ENCODE peak calls at places on chromosomes 4 and X, in seven cellular contexts. One of them, this sample, is unnamed.

GRCh38 chr4:3397128-3397527 is 44.6 kb upstream of the HGFAC start:
- DNase-seq in SHP77: no peak
- DNase-seq in foreskin fibroblast: no peak
- DNase-seq in AG09319: no peak
- DNase-seq in stimulated activated CD8-positive, alpha-beta memory T cell treated with anti-CD3 and anti-CD28 coated beads, Interleukin-7, amount 100 ng/mL, for 1 hour: no peak
- DNase-seq in T-helper 9 cell: no peak
- DNase-seq in neural crest cell: no peak
- DNase-seq in this sample: no peak

GRCh38 chr4:67909910-67910905 is 26.4 kb upstream of the TMPRSS11D start:
- DNase-seq in SHP77: no peak
- DNase-seq in foreskin fibroblast: no peak
- DNase-seq in AG09319: no peak
- DNase-seq in stimulated activated CD8-positive, alpha-beta memory T cell treated with anti-CD3 and anti-CD28 coated beads, Interleukin-7, amount 100 ng/mL, for 1 hour: no peak
- DNase-seq in T-helper 9 cell: no peak
- DNase-seq in neural crest cell: no peak
- DNase-seq in this sample: no peak

GRCh38 chrX:151488677-151489076 is 74.8 kb upstream of the PASD1 start:
- DNase-seq in SHP77: peak; percentile 9
- DNase-seq in foreskin fibroblast: no peak
- DNase-seq in AG09319: no peak
- DNase-seq in stimulated activated CD8-positive, alpha-beta memory T cell treated with anti-CD3 and anti-CD28 coated beads, Interleukin-7, amount 100 ng/mL, for 1 hour: no peak
- DNase-seq in T-helper 9 cell: no peak
- DNase-seq in neural crest cell: no peak
- DNase-seq in this sample: peak; percentile 2

GRCh38 chrX:37361596-37361995 is 12.4 kb downstream of the PRRG1 start:
- DNase-seq in SHP77: no peak
- DNase-seq in foreskin fibroblast: no peak
- DNase-seq in AG09319: no peak
- DNase-seq in stimulated activated CD8-positive, alpha-beta memory T cell treated with anti-CD3 and anti-CD28 coated beads, Interleukin-7, amount 100 ng/mL, for 1 hour: no peak
- DNase-seq in T-helper 9 cell: no peak
- DNase-seq in neural crest cell: no peak
- DNase-seq in this sample: no peak

GRCh38 chr4:165301833-165302232 is 25.6 kb upstream of the MSMO1 start:
- DNase-seq in SHP77: no peak
- DNase-seq in foreskin fibroblast: no peak
- DNase-seq in AG09319: no peak
- DNase-seq in stimulated activated CD8-positive, alpha-beta memory T cell treated with anti-CD3 and anti-CD28 coated beads, Interleukin-7, amount 100 ng/mL, for 1 hour: no peak
- DNase-seq in T-helper 9 cell: no peak
- DNase-seq in neural crest cell: no peak
- DNase-seq in this sample: no peak

GRCh38 chrX:41005445-41005992 is 79.7 kb upstream of the USP9X start:
- DNase-seq in SHP77: no peak
- DNase-seq in foreskin fibroblast: no peak
- DNase-seq in AG09319: no peak
- DNase-seq in stimulated activated CD8-positive, alpha-beta memory T cell treated with anti-CD3 and anti-CD28 coated beads, Interleukin-7, amount 100 ng/mL, for 1 hour: no peak
- DNase-seq in T-helper 9 cell: no peak
- DNase-seq in neural crest cell: no peak
- DNase-seq in this sample: no peak

GRCh38 chr4:6658635-6659075 is 18.2 kb downstream of the MRFAP1 start:
- DNase-seq in SHP77: no peak
- DNase-seq in foreskin fibroblast: peak; percentile 45
- DNase-seq in AG09319: no peak
- DNase-seq in stimulated activated CD8-positive, alpha-beta memory T cell treated with anti-CD3 and anti-CD28 coated beads, Interleukin-7, amount 100 ng/mL, for 1 hour: peak; percentile 25
- DNase-seq in T-helper 9 cell: peak; percentile 47
- DNase-seq in neural crest cell: no peak
- DNase-seq in this sample: no peak

GRCh38 chrX:108420481-108420880 is 17.7 kb downstream of the COL4A6 start:
- DNase-seq in SHP77: no peak
- DNase-seq in foreskin fibroblast: no peak
- DNase-seq in AG09319: no peak
- DNase-seq in stimulated activated CD8-positive, alpha-beta memory T cell treated with anti-CD3 and anti-CD28 coated beads, Interleukin-7, amount 100 ng/mL, for 1 hour: no peak
- DNase-seq in T-helper 9 cell: no peak
- DNase-seq in neural crest cell: no peak
- DNase-seq in this sample: peak; percentile 58

GRCh38 chr4:48949086-48949485 is 37.0 kb upstream of the CWH43 start:
- DNase-seq in SHP77: no peak
- DNase-seq in foreskin fibroblast: no peak
- DNase-seq in AG09319: no peak
- DNase-seq in stimulated activated CD8-positive, alpha-beta memory T cell treated with anti-CD3 and anti-CD28 coated beads, Interleukin-7, amount 100 ng/mL, for 1 hour: no peak
- DNase-seq in T-helper 9 cell: no peak
- DNase-seq in neural crest cell: no peak
- DNase-seq in this sample: no peak

GRCh38 chr4:151808120-151808529 is 47.3 kb upstream of the GATB start:
- DNase-seq in SHP77: no peak
- DNase-seq in foreskin fibroblast: peak; percentile 48
- DNase-seq in AG09319: no peak
- DNase-seq in stimulated activated CD8-positive, alpha-beta memory T cell treated with anti-CD3 and anti-CD28 coated beads, Interleukin-7, amount 100 ng/mL, for 1 hour: no peak
- DNase-seq in T-helper 9 cell: no peak
- DNase-seq in neural crest cell: no peak
- DNase-seq in this sample: no peak

GRCh38 chrX:110665636-110666035 is 130.0 kb downstream of the CHRDL1 start:
- DNase-seq in SHP77: peak; percentile 12
- DNase-seq in foreskin fibroblast: peak; percentile 10
- DNase-seq in AG09319: peak; percentile 3
- DNase-seq in stimulated activated CD8-positive, alpha-beta memory T cell treated with anti-CD3 and anti-CD28 coated beads, Interleukin-7, amount 100 ng/mL, for 1 hour: no peak
- DNase-seq in T-helper 9 cell: no peak
- DNase-seq in neural crest cell: peak; percentile 41
- DNase-seq in this sample: no peak

GRCh38 chrX:75295641-75296040 is 21.8 kb downstream of the UPRT start:
- DNase-seq in SHP77: no peak
- DNase-seq in foreskin fibroblast: no peak
- DNase-seq in AG09319: no peak
- DNase-seq in stimulated activated CD8-positive, alpha-beta memory T cell treated with anti-CD3 and anti-CD28 coated beads, Interleukin-7, amount 100 ng/mL, for 1 hour: no peak
- DNase-seq in T-helper 9 cell: no peak
- DNase-seq in neural crest cell: no peak
- DNase-seq in this sample: no peak

GRCh38 chr4:43456383-43456782 is 563.9 kb downstream of the GRXCR1 start:
- DNase-seq in SHP77: no peak
- DNase-seq in foreskin fibroblast: peak; percentile 2
- DNase-seq in AG09319: peak; percentile 16
- DNase-seq in stimulated activated CD8-positive, alpha-beta memory T cell treated with anti-CD3 and anti-CD28 coated beads, Interleukin-7, amount 100 ng/mL, for 1 hour: no peak
- DNase-seq in T-helper 9 cell: no peak
- DNase-seq in neural crest cell: no peak
- DNase-seq in this sample: no peak

GRCh38 chrX:95754411-95754810 is 930.2 kb upstream of the DIAPH2 start:
- DNase-seq in SHP77: no peak
- DNase-seq in foreskin fibroblast: no peak
- DNase-seq in AG09319: no peak
- DNase-seq in stimulated activated CD8-positive, alpha-beta memory T cell treated with anti-CD3 and anti-CD28 coated beads, Interleukin-7, amount 100 ng/mL, for 1 hour: no peak
- DNase-seq in T-helper 9 cell: no peak
- DNase-seq in neural crest cell: no peak
- DNase-seq in this sample: no peak

GRCh38 chr4:22921891-22922290 is 229.2 kb downstream of the GBA3 start:
- DNase-seq in SHP77: no peak
- DNase-seq in foreskin fibroblast: no peak
- DNase-seq in AG09319: no peak
- DNase-seq in stimulated activated CD8-positive, alpha-beta memory T cell treated with anti-CD3 and anti-CD28 coated beads, Interleukin-7, amount 100 ng/mL, for 1 hour: no peak
- DNase-seq in T-helper 9 cell: no peak
- DNase-seq in neural crest cell: no peak
- DNase-seq in this sample: no peak

GRCh38 chr4:7041246-7041645 is 1.9 kb upstream of the TADA2B start:
- DNase-seq in SHP77: no peak
- DNase-seq in foreskin fibroblast: no peak
- DNase-seq in AG09319: no peak
- DNase-seq in stimulated activated CD8-positive, alpha-beta memory T cell treated with anti-CD3 and anti-CD28 coated beads, Interleukin-7, amount 100 ng/mL, for 1 hour: no peak
- DNase-seq in T-helper 9 cell: no peak
- DNase-seq in neural crest cell: no peak
- DNase-seq in this sample: no peak

GRCh38 chr4:169348541-169348940 is 77.8 kb upstream of the SH3RF1 start:
- DNase-seq in SHP77: no peak
- DNase-seq in foreskin fibroblast: no peak
- DNase-seq in AG09319: no peak
- DNase-seq in stimulated activated CD8-positive, alpha-beta memory T cell treated with anti-CD3 and anti-CD28 coated beads, Interleukin-7, amount 100 ng/mL, for 1 hour: no peak
- DNase-seq in T-helper 9 cell: no peak
- DNase-seq in neural crest cell: no peak
- DNase-seq in this sample: no peak

GRCh38 chr4:106614446-106614845 is 245.9 kb upstream of the GIMD1 start:
- DNase-seq in SHP77: no peak
- DNase-seq in foreskin fibroblast: no peak
- DNase-seq in AG09319: peak; percentile 34
- DNase-seq in stimulated activated CD8-positive, alpha-beta memory T cell treated with anti-CD3 and anti-CD28 coated beads, Interleukin-7, amount 100 ng/mL, for 1 hour: no peak
- DNase-seq in T-helper 9 cell: no peak
- DNase-seq in neural crest cell: no peak
- DNase-seq in this sample: no peak

GRCh38 chr4:19857405-19857804 is 394.3 kb upstream of the SLIT2 start:
- DNase-seq in SHP77: no peak
- DNase-seq in foreskin fibroblast: no peak
- DNase-seq in AG09319: no peak
- DNase-seq in stimulated activated CD8-positive, alpha-beta memory T cell treated with anti-CD3 and anti-CD28 coated beads, Interleukin-7, amount 100 ng/mL, for 1 hour: no peak
- DNase-seq in T-helper 9 cell: no peak
- DNase-seq in neural crest cell: no peak
- DNase-seq in this sample: peak; percentile 27

GRCh38 chr4:30718889-30719252 is 1.3 kb upstream of the PCDH7 start:
- DNase-seq in SHP77: no peak
- DNase-seq in foreskin fibroblast: no peak
- DNase-seq in AG09319: no peak
- DNase-seq in stimulated activated CD8-positive, alpha-beta memory T cell treated with anti-CD3 and anti-CD28 coated beads, Interleukin-7, amount 100 ng/mL, for 1 hour: no peak
- DNase-seq in T-helper 9 cell: no peak
- DNase-seq in neural crest cell: peak; percentile 8
- DNase-seq in this sample: no peak

GRCh38 chr4:108651068-108651794 is 832 bp downstream of the OSTC start:
- DNase-seq in SHP77: no peak
- DNase-seq in foreskin fibroblast: peak; percentile 42
- DNase-seq in AG09319: no peak
- DNase-seq in stimulated activated CD8-positive, alpha-beta memory T cell treated with anti-CD3 and anti-CD28 coated beads, Interleukin-7, amount 100 ng/mL, for 1 hour: no peak
- DNase-seq in T-helper 9 cell: no peak
- DNase-seq in neural crest cell: peak; percentile 1
- DNase-seq in this sample: no peak

GRCh38 chr4:186300659-186301377 is 34.8 kb downstream of the F11 start:
- DNase-seq in SHP77: no peak
- DNase-seq in foreskin fibroblast: no peak
- DNase-seq in AG09319: no peak
- DNase-seq in stimulated activated CD8-positive, alpha-beta memory T cell treated with anti-CD3 and anti-CD28 coated beads, Interleukin-7, amount 100 ng/mL, for 1 hour: no peak
- DNase-seq in T-helper 9 cell: no peak
- DNase-seq in neural crest cell: no peak
- DNase-seq in this sample: no peak

This sample was measured in NCI-H774.